ENCODE peak calls at places on chromosomes 16 and 17, in five cellular contexts. One of them, this sample, is unnamed.

GRCh38 chr17:79917902-79918484 is 78.8 kb upstream of the CBX4 start:
- DNase-seq in lower lobe of right lung: peak
- DNase-seq in stimulated activated naive CD8-positive, alpha-beta T cell treated with anti-CD3 and anti-CD28 coated beads, Interleukin-15, amount 100 ng/mL, for 72 hours: no peak
- DNase-seq in amygdala: no peak
- DNase-seq in T-helper 1 cell: no peak
- DNase-seq in this sample: no peak

GRCh38 chr17:82838386-82839063 is 1.3 kb downstream of the ZNF750 start:
- DNase-seq in lower lobe of right lung: peak
- DNase-seq in stimulated activated naive CD8-positive, alpha-beta T cell treated with anti-CD3 and anti-CD28 coated beads, Interleukin-15, amount 100 ng/mL, for 72 hours: no peak
- DNase-seq in amygdala: no peak
- DNase-seq in T-helper 1 cell: no peak
- DNase-seq in this sample: no peak

GRCh38 chr16:28990375-28991040 is 5.7 kb downstream of the LAT start:
- DNase-seq in lower lobe of right lung: no peak
- DNase-seq in stimulated activated naive CD8-positive, alpha-beta T cell treated with anti-CD3 and anti-CD28 coated beads, Interleukin-15, amount 100 ng/mL, for 72 hours: peak
- DNase-seq in amygdala: no peak
- DNase-seq in T-helper 1 cell: no peak
- DNase-seq in this sample: no peak

GRCh38 chr16:11152677-11153321 is 103.2 kb downstream of the SOCS1 start:
- DNase-seq in lower lobe of right lung: no peak
- DNase-seq in stimulated activated naive CD8-positive, alpha-beta T cell treated with anti-CD3 and anti-CD28 coated beads, Interleukin-15, amount 100 ng/mL, for 72 hours: no peak
- DNase-seq in amygdala: no peak
- DNase-seq in T-helper 1 cell: no peak
- DNase-seq in this sample: no peak

GRCh38 chr16:72530434-72530833 is 358.5 kb upstream of the PMFBP1 start:
- DNase-seq in lower lobe of right lung: no peak
- DNase-seq in stimulated activated naive CD8-positive, alpha-beta T cell treated with anti-CD3 and anti-CD28 coated beads, Interleukin-15, amount 100 ng/mL, for 72 hours: no peak
- DNase-seq in amygdala: no peak
- DNase-seq in T-helper 1 cell: no peak
- DNase-seq in this sample: no peak

GRCh38 chr17:1643293-1643998 is 2.1 kb downstream of the SCARF1 start:
- DNase-seq in lower lobe of right lung: peak
- DNase-seq in stimulated activated naive CD8-positive, alpha-beta T cell treated with anti-CD3 and anti-CD28 coated beads, Interleukin-15, amount 100 ng/mL, for 72 hours: peak
- DNase-seq in amygdala: no peak
- DNase-seq in T-helper 1 cell: peak
- DNase-seq in this sample: no peak

GRCh38 chr16:30369091-30369937 is 980 bp downstream of the TBC1D10B start:
- DNase-seq in lower lobe of right lung: no peak
- DNase-seq in stimulated activated naive CD8-positive, alpha-beta T cell treated with anti-CD3 and anti-CD28 coated beads, Interleukin-15, amount 100 ng/mL, for 72 hours: no peak
- DNase-seq in amygdala: no peak
- DNase-seq in T-helper 1 cell: no peak
- DNase-seq in this sample: no peak

GRCh38 chr16:60031751-60032150 is 1297.6 kb upstream of the GOT2 start:
- DNase-seq in lower lobe of right lung: no peak
- DNase-seq in stimulated activated naive CD8-positive, alpha-beta T cell treated with anti-CD3 and anti-CD28 coated beads, Interleukin-15, amount 100 ng/mL, for 72 hours: no peak
- DNase-seq in amygdala: no peak
- DNase-seq in T-helper 1 cell: no peak
- DNase-seq in this sample: no peak

GRCh38 chr17:66945451-66945850 is 19.1 kb upstream of the CACNG4 start:
- DNase-seq in lower lobe of right lung: no peak
- DNase-seq in stimulated activated naive CD8-positive, alpha-beta T cell treated with anti-CD3 and anti-CD28 coated beads, Interleukin-15, amount 100 ng/mL, for 72 hours: no peak
- DNase-seq in amygdala: no peak
- DNase-seq in T-helper 1 cell: no peak
- DNase-seq in this sample: no peak

GRCh38 chr17:28573966-28574480 is 2.7 kb downstream of the ALDOC start:
- DNase-seq in lower lobe of right lung: no peak
- DNase-seq in stimulated activated naive CD8-positive, alpha-beta T cell treated with anti-CD3 and anti-CD28 coated beads, Interleukin-15, amount 100 ng/mL, for 72 hours: no peak
- DNase-seq in amygdala: no peak
- DNase-seq in T-helper 1 cell: no peak
- DNase-seq in this sample: no peak

GRCh38 chr17:74987909-74988711 is 678 bp downstream of the CDR2L start:
- DNase-seq in lower lobe of right lung: peak
- DNase-seq in stimulated activated naive CD8-positive, alpha-beta T cell treated with anti-CD3 and anti-CD28 coated beads, Interleukin-15, amount 100 ng/mL, for 72 hours: no peak
- DNase-seq in amygdala: peak
- DNase-seq in T-helper 1 cell: peak
- DNase-seq in this sample: peak

GRCh38 chr17:390025-390424 is 37.4 kb upstream of the RPH3AL start:
- DNase-seq in lower lobe of right lung: no peak
- DNase-seq in stimulated activated naive CD8-positive, alpha-beta T cell treated with anti-CD3 and anti-CD28 coated beads, Interleukin-15, amount 100 ng/mL, for 72 hours: no peak
- DNase-seq in amygdala: no peak
- DNase-seq in T-helper 1 cell: no peak
- DNase-seq in this sample: no peak

GRCh38 chr17:83151442-83152220 is 72.2 kb downstream of the METRNL start:
- DNase-seq in lower lobe of right lung: no peak
- DNase-seq in stimulated activated naive CD8-positive, alpha-beta T cell treated with anti-CD3 and anti-CD28 coated beads, Interleukin-15, amount 100 ng/mL, for 72 hours: no peak
- DNase-seq in amygdala: no peak
- DNase-seq in T-helper 1 cell: no peak
- DNase-seq in this sample: no peak

GRCh38 chr16:69542974-69543373 is 22.8 kb upstream of the NFAT5 start:
- DNase-seq in lower lobe of right lung: no peak
- DNase-seq in stimulated activated naive CD8-positive, alpha-beta T cell treated with anti-CD3 and anti-CD28 coated beads, Interleukin-15, amount 100 ng/mL, for 72 hours: no peak
- DNase-seq in amygdala: no peak
- DNase-seq in T-helper 1 cell: no peak
- DNase-seq in this sample: no peak

GRCh38 chr16:57380671-57381462 is 8.6 kb downstream of the CX3CL1 start:
- DNase-seq in lower lobe of right lung: no peak
- DNase-seq in stimulated activated naive CD8-positive, alpha-beta T cell treated with anti-CD3 and anti-CD28 coated beads, Interleukin-15, amount 100 ng/mL, for 72 hours: no peak
- DNase-seq in amygdala: no peak
- DNase-seq in T-helper 1 cell: no peak
- DNase-seq in this sample: no peak

GRCh38 chr16:19213885-19214284 is 45.8 kb downstream of the SYT17 start:
- DNase-seq in lower lobe of right lung: no peak
- DNase-seq in stimulated activated naive CD8-positive, alpha-beta T cell treated with anti-CD3 and anti-CD28 coated beads, Interleukin-15, amount 100 ng/mL, for 72 hours: no peak
- DNase-seq in amygdala: no peak
- DNase-seq in T-helper 1 cell: no peak
- DNase-seq in this sample: no peak

GRCh38 chr16:27813591-27813990 is 249.9 kb downstream of the GSG1L start:
- DNase-seq in lower lobe of right lung: no peak
- DNase-seq in stimulated activated naive CD8-positive, alpha-beta T cell treated with anti-CD3 and anti-CD28 coated beads, Interleukin-15, amount 100 ng/mL, for 72 hours: no peak
- DNase-seq in amygdala: no peak
- DNase-seq in T-helper 1 cell: no peak
- DNase-seq in this sample: no peak

GRCh38 chr17:81040791-81041337 is 5.9 kb downstream of the BAIAP2 start:
- DNase-seq in lower lobe of right lung: no peak
- DNase-seq in stimulated activated naive CD8-positive, alpha-beta T cell treated with anti-CD3 and anti-CD28 coated beads, Interleukin-15, amount 100 ng/mL, for 72 hours: no peak
- DNase-seq in amygdala: no peak
- DNase-seq in T-helper 1 cell: no peak
- DNase-seq in this sample: no peak

GRCh38 chr17:80425835-80426426 is 11.0 kb downstream of the ENDOV start:
- DNase-seq in lower lobe of right lung: no peak
- DNase-seq in stimulated activated naive CD8-positive, alpha-beta T cell treated with anti-CD3 and anti-CD28 coated beads, Interleukin-15, amount 100 ng/mL, for 72 hours: no peak
- DNase-seq in amygdala: no peak
- DNase-seq in T-helper 1 cell: no peak
- DNase-seq in this sample: no peak

GRCh38 chr16:49986351-49987124 is 38.5 kb upstream of the CNEP1R1 start:
- DNase-seq in lower lobe of right lung: no peak
- DNase-seq in stimulated activated naive CD8-positive, alpha-beta T cell treated with anti-CD3 and anti-CD28 coated beads, Interleukin-15, amount 100 ng/mL, for 72 hours: no peak
- DNase-seq in amygdala: no peak
- DNase-seq in T-helper 1 cell: no peak
- DNase-seq in this sample: no peak

GRCh38 chr16:89406277-89406888 is 84.0 kb downstream of the ANKRD11 start:
- DNase-seq in lower lobe of right lung: no peak
- DNase-seq in stimulated activated naive CD8-positive, alpha-beta T cell treated with anti-CD3 and anti-CD28 coated beads, Interleukin-15, amount 100 ng/mL, for 72 hours: no peak
- DNase-seq in amygdala: no peak
- DNase-seq in T-helper 1 cell: no peak
- DNase-seq in this sample: no peak

GRCh38 chr17:78211032-78211431 is 3.0 kb upstream of the BIRC5 start:
- DNase-seq in lower lobe of right lung: no peak
- DNase-seq in stimulated activated naive CD8-positive, alpha-beta T cell treated with anti-CD3 and anti-CD28 coated beads, Interleukin-15, amount 100 ng/mL, for 72 hours: no peak
- DNase-seq in amygdala: no peak
- DNase-seq in T-helper 1 cell: no peak
- DNase-seq in this sample: no peak

GRCh38 chr16:9002042-9002441 is 38.3 kb upstream of the USP7 start:
- DNase-seq in lower lobe of right lung: no peak
- DNase-seq in stimulated activated naive CD8-positive, alpha-beta T cell treated with anti-CD3 and anti-CD28 coated beads, Interleukin-15, amount 100 ng/mL, for 72 hours: no peak
- DNase-seq in amygdala: no peak
- DNase-seq in T-helper 1 cell: no peak
- DNase-seq in this sample: no peak

GRCh38 chr17:6075845-6076244 is 5.7 kb downstream of the WSCD1 start:
- DNase-seq in lower lobe of right lung: no peak
- DNase-seq in stimulated activated naive CD8-positive, alpha-beta T cell treated with anti-CD3 and anti-CD28 coated beads, Interleukin-15, amount 100 ng/mL, for 72 hours: no peak
- DNase-seq in amygdala: no peak
- DNase-seq in T-helper 1 cell: no peak
- DNase-seq in this sample: no peak

GRCh38 chr16:6777624-6778023 is 555.0 kb upstream of the RBFOX1 start:
- DNase-seq in lower lobe of right lung: no peak
- DNase-seq in stimulated activated naive CD8-positive, alpha-beta T cell treated with anti-CD3 and anti-CD28 coated beads, Interleukin-15, amount 100 ng/mL, for 72 hours: no peak
- DNase-seq in amygdala: no peak
- DNase-seq in T-helper 1 cell: no peak
- DNase-seq in this sample: no peak

GRCh38 chr16:11743308-11744074 is 834 bp upstream of the TXNDC11 start:
- DNase-seq in lower lobe of right lung: peak
- DNase-seq in stimulated activated naive CD8-positive, alpha-beta T cell treated with anti-CD3 and anti-CD28 coated beads, Interleukin-15, amount 100 ng/mL, for 72 hours: peak
- DNase-seq in amygdala: no peak
- DNase-seq in T-helper 1 cell: peak
- DNase-seq in this sample: no peak

GRCh38 chr17:51667722-51668083 is 407.4 kb downstream of the UTP18 start:
- DNase-seq in lower lobe of right lung: no peak
- DNase-seq in stimulated activated naive CD8-positive, alpha-beta T cell treated with anti-CD3 and anti-CD28 coated beads, Interleukin-15, amount 100 ng/mL, for 72 hours: no peak
- DNase-seq in amygdala: no peak
- DNase-seq in T-helper 1 cell: no peak
- DNase-seq in this sample: no peak

GRCh38 chr16:64738321-64738960 is 383.4 kb downstream of the CDH11 start:
- DNase-seq in lower lobe of right lung: no peak
- DNase-seq in stimulated activated naive CD8-positive, alpha-beta T cell treated with anti-CD3 and anti-CD28 coated beads, Interleukin-15, amount 100 ng/mL, for 72 hours: no peak
- DNase-seq in amygdala: no peak
- DNase-seq in T-helper 1 cell: no peak
- DNase-seq in this sample: no peak

GRCh38 chr17:74176546-74177001 is 26.9 kb upstream of the RPL38 start:
- DNase-seq in lower lobe of right lung: peak
- DNase-seq in stimulated activated naive CD8-positive, alpha-beta T cell treated with anti-CD3 and anti-CD28 coated beads, Interleukin-15, amount 100 ng/mL, for 72 hours: peak
- DNase-seq in amygdala: no peak
- DNase-seq in T-helper 1 cell: no peak
- DNase-seq in this sample: no peak